ENCODE peak calls at places on chromosome 5, in nine cellular contexts. L, R, A, M, S, O, P, V and J are unnamed samples.

GRCh38 chr5:95385334-95385733 is 5.8 kb upstream of the FAM81B start:
- DNase-seq in L (no peak), R (no peak), A (no peak), M (no peak), S (no peak), O (no peak), P (no peak), V (no peak), J (no peak)

GRCh38 chr5:72077390-72077789 is 29.9 kb upstream of the MAP1B start:
- DNase-seq in L (no peak), R (no peak), A (no peak), M (no peak), S (no peak), O (no peak), P (no peak), V (no peak), J (no peak)

GRCh38 chr5:138653502-138653901 is 78.3 kb upstream of the HSPA9 start:
- DNase-seq in L (no peak), R (peak; percentile 31), A (no peak), M (no peak), S (no peak), O (no peak), P (peak; percentile 27), V (no peak), J (peak; percentile 8)

GRCh38 chr5:53490747-53491146 is 10.3 kb downstream of the FST start:
- DNase-seq in L (no peak), R (peak; percentile 92), A (no peak), M (no peak), S (no peak), O (no peak), P (no peak), V (no peak), J (no peak)

GRCh38 chr5:104412649-104413240 is 850.2 kb upstream of the NUDT12 start:
- DNase-seq in L (no peak), R (peak; percentile 28), A (peak; percentile 9), M (no peak), S (no peak), O (no peak), P (no peak), V (no peak), J (no peak)

GRCh38 chr5:392431-392988 is 50.5 kb upstream of the EXOC3 start:
- DNase-seq in L (no peak), R (peak; percentile 42), A (no peak), M (no peak), S (peak; percentile 30), O (peak; percentile 59), P (peak; percentile 25), V (peak; percentile 67), J (peak; percentile 70)

GRCh38 chr5:138930371-138931097 is 55.4 kb upstream of the LRRTM2 start:
- DNase-seq in L (no peak), R (no peak), A (no peak), M (no peak), S (no peak), O (no peak), P (peak; percentile 16), V (no peak), J (no peak)

GRCh38 chr5:179264053-179264540 is 81.2 kb downstream of the ADAMTS2 start:
- DNase-seq in L (no peak), R (no peak), A (no peak), M (no peak), S (no peak), O (peak; percentile 61), P (peak; percentile 14), V (no peak), J (peak; percentile 24)